ENCODE peak calls at places on chromosomes 1 and 21, in seven cellular contexts. Z, M, U, J, S, D and E are unnamed samples.

GRCh38 chr1:181789395-181789794 is 272.1 kb downstream of the ZNF648 start:
- DNase-seq in J (no peak), U (no peak), M (no peak), S (no peak), D (no peak), Z (no peak), E (no peak)

GRCh38 chr1:158520955-158521665 is 33.1 kb downstream of the OR6Y1 start:
- DNase-seq in M (no peak), S (no peak), J (no peak), D (no peak), U (no peak), Z (no peak), E (no peak)

GRCh38 chr1:33321178-33321577 is 280 bp upstream of the A3GALT2 start:
- DNase-seq in J (no peak), Z (no peak), S (no peak), M (no peak), U (no peak), D (no peak), E (no peak)

GRCh38 chr1:226044514-226045132 is 17.9 kb upstream of the H3-3A start:
- DNase-seq in Z (peak), D (no peak), J (no peak), S (no peak), M (no peak), U (no peak), E (no peak)

GRCh38 chr1:3174487-3175247 is 105.7 kb downstream of the PRDM16 start:
- DNase-seq in Z (peak), S (no peak), M (no peak), U (peak), J (no peak), D (no peak), E (no peak)

GRCh38 chr1:153881764-153882163 is 41.0 kb downstream of the GATAD2B start:
- DNase-seq in U (peak), S (no peak), Z (peak), J (peak), D (no peak), M (no peak), E (no peak)

GRCh38 chr1:201468501-201468843 is 516 bp downstream of the PHLDA3 start:
- DNase-seq in S (peak), M (peak), Z (no peak), D (no peak), U (peak), J (peak), E (peak)

GRCh38 chr1:119859647-119860046 is 36.7 kb downstream of the ADAM30 start:
- DNase-seq in D (no peak), J (no peak), S (no peak), M (no peak), U (peak), Z (peak), E (no peak)

GRCh38 chr1:152168535-152168868 is 9.5 kb upstream of the RPTN start:
- DNase-seq in S (no peak), U (no peak), J (no peak), Z (peak), M (no peak), D (no peak), E (no peak)

GRCh38 chr1:202076050-202076511 is 46.6 kb upstream of the GPR37L1 start:
- DNase-seq in M (no peak), J (peak), D (no peak), Z (no peak), S (no peak), U (peak), E (no peak)

GRCh38 chr1:233613252-233614172 is at the start of gene KCNK1:
- DNase-seq in D (no peak), J (peak), U (peak), M (peak), S (peak), Z (peak), E (peak)

GRCh38 chr1:5680600-5680999 is 311.6 kb downstream of the NPHP4 start:
- DNase-seq in Z (no peak), D (no peak), S (no peak), M (no peak), J (no peak), U (no peak), E (no peak)

GRCh38 chr1:223846668-223847007 is 891 bp upstream of the TP53BP2 start:
- DNase-seq in Z (no peak), S (no peak), J (peak), U (no peak), M (no peak), D (no peak), E (peak)

GRCh38 chr1:1687846-1688245 is 4.7 kb downstream of the SLC35E2B start:
- DNase-seq in D (no peak), M (no peak), S (peak), Z (no peak), U (no peak), J (no peak), E (no peak)

GRCh38 chr1:10888791-10889627 is 92.6 kb upstream of the CASZ1 start:
- DNase-seq in J (peak), M (peak), Z (peak), D (no peak), S (no peak), U (no peak), E (peak)

GRCh38 chr1:65319141-65319540 is 9.8 kb downstream of the DNAJC6 start:
- DNase-seq in J (no peak), U (no peak), S (no peak), Z (no peak), M (no peak), D (no peak), E (no peak)

GRCh38 chr21:39537571-39537970 is 75.2 kb upstream of the B3GALT5 start:
- DNase-seq in D (no peak), J (no peak), Z (no peak), S (no peak), M (no peak), U (no peak), E (no peak)

GRCh38 chr1:44842763-44843655 is at the start of gene PTCH2:
- DNase-seq in U (peak), S (peak), D (no peak), J (peak), Z (peak), M (peak), E (peak)

GRCh38 chr1:56575865-56576264 is 3.5 kb downstream of the PLPP3 start:
- DNase-seq in J (no peak), U (peak), D (no peak), M (no peak), Z (peak), S (no peak), E (no peak)

GRCh38 chr21:25244735-25245134 is 362.5 kb downstream of the MRPL39 start:
- DNase-seq in M (no peak), Z (no peak), J (no peak), D (no peak), S (no peak), U (no peak), E (no peak)

GRCh38 chr1:204627436-204627835 is 58.1 kb downstream of the LRRN2 start:
- DNase-seq in D (no peak), M (no peak), U (no peak), J (no peak), S (no peak), Z (no peak), E (no peak)

GRCh38 chr1:9730096-9730901 is 78.8 kb downstream of the PIK3CD start:
- DNase-seq in U (no peak), Z (no peak), D (no peak), M (no peak), J (no peak), S (no peak), E (no peak)

GRCh38 chr1:94063379-94063778 is 57.6 kb downstream of the ABCA4 start:
- DNase-seq in D (no peak), J (peak), M (no peak), S (no peak), U (peak), Z (peak), E (no peak)

GRCh38 chr1:11069233-11069950 is 9.6 kb upstream of the SRM start:
- DNase-seq in D (no peak), Z (no peak), U (no peak), J (no peak), M (no peak), S (no peak), E (no peak)

GRCh38 chr1:214957330-214958137 is 125.0 kb upstream of the KCNK2 start:
- DNase-seq in D (no peak), J (peak), M (no peak), S (no peak), U (peak), Z (peak), E (no peak)

GRCh38 chr1:245663841-245664240 is 509.1 kb downstream of the KIF26B start:
- DNase-seq in J (no peak), Z (no peak), U (no peak), M (no peak), S (no peak), D (no peak), E (no peak)

GRCh38 chr21:45940091-45940490 is 41.5 kb upstream of the COL6A1 start:
- DNase-seq in Z (no peak), M (no peak), J (no peak), U (no peak), D (no peak), S (no peak), E (no peak)

GRCh38 chr1:217717959-217718358 is 86.8 kb downstream of the SPATA17 start:
- DNase-seq in D (no peak), U (no peak), M (no peak), S (no peak), Z (no peak), J (no peak), E (no peak)

GRCh38 chr1:110114784-110115183 is 2.5 kb downstream of the UBL4B start:
- DNase-seq in M (no peak), D (no peak), S (no peak), J (no peak), U (no peak), Z (no peak), E (no peak)

GRCh38 chr1:116242741-116243140 is 130.3 kb upstream of the ATP1A1 start:
- DNase-seq in S (no peak), M (no peak), D (no peak), U (no peak), J (no peak), Z (no peak), E (no peak)

GRCh38 chr1:214305164-214305751 is 24.3 kb downstream of the SMYD2 start:
- DNase-seq in Z (no peak), S (no peak), M (no peak), J (no peak), U (no peak), D (no peak), E (no peak)

GRCh38 chr1:178434899-178435298 is 61.9 kb downstream of the CLEC20A start:
- DNase-seq in U (peak), S (no peak), Z (no peak), M (no peak), J (no peak), D (no peak), E (no peak)
- TF ChIP-seq CTCF in U (no peak), S (no peak), Z (no peak), M (no peak), J (no peak), D (no peak), E (no peak)

DNA sequence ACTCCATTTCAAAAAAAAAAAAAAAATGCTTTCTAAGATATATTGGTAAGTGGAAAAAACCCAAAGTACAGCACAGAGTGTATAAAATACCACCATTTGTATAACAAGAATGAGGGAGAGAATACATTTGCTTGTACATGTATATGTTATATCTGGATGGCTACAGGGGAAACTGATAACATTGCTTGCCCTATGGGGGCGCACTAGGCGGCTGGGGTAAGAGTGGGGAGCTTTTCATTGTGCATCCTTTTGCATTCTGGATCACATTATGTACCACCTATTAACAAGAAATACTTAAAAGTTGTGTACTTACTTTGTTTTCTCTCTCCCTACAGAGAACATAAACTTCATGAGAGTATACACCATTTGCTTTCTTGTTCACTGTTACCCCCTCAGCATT is 28.6 kb upstream of the OPRD1 start:
- DNase-seq in D (no peak), U (no peak), M (no peak), Z (no peak), J (no peak), S (no peak), E (no peak)
- TF ChIP-seq CTCF in D (no peak), U (no peak), M (no peak), Z (no peak), J (no peak), S (no peak), E (no peak)

DNA sequence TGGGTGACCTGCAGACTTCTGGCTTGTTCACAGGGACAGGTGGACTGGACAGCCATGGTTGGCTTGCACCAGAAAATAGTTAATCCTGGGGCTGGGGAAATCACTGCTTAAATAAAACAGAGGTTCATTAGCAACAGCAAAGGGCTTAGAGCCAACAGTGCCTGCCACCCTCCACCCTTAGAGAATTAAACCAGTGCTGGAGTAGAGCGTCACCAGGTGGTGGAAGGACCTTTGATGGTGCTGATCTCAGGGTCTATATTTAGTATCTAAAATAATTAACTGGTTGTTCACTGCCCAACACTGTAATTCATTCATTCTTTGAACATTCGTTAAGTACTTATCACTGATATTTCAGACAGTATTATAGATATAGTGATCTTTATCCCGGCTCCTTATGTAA is 34.7 kb upstream of the PDE9A start:
- DNase-seq in J (no peak), Z (no peak), D (no peak), U (no peak), M (no peak), S (no peak), E (no peak)
- TF ChIP-seq CTCF in J (no peak), Z (no peak), D (no peak), U (no peak), M (no peak), S (no peak), E (no peak)

DNA sequence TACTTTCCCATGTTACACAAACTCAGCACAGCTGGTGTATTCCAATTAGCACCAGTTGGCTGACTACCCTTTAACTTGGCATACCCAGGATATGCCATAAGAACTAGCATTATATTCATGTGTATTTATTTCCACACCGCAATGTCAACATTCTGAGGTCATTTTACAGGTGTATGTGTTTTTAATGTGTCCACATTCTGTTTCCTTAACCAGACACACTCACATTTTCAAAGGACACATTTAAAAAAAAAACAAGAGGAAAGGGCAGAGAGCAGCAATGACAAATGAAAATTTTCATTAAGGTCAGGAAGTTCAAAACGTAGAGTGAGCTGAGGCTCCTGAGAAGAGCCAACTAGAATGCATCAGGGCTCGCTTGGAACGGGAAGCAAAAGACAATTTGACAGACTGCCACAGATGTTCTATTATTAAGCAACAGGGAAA is 4.9 kb upstream of the GNPAT start:
- DNase-seq in M (no peak), D (no peak), J (no peak), U (no peak), Z (no peak), S (no peak), E (no peak)
- TF ChIP-seq CTCF in M (no peak), D (no peak), J (no peak), U (no peak), Z (no peak), S (no peak), E (no peak)

GRCh38 chr1:42657981-42658879 is at the start of gene PPIH:
- DNase-seq in D (peak), J (peak), S (peak), M (peak), Z (peak), U (peak), E (peak)
- TF ChIP-seq CTCF in D (no peak), J (no peak), S (no peak), M (peak), Z (peak), U (no peak), E (no peak)

GRCh38 chr1:30876451-30877204 is 31.9 kb downstream of the SDC3 start:
- DNase-seq in D (no peak), M (no peak), Z (no peak), S (no peak), U (no peak), J (no peak), E (no peak)
- TF ChIP-seq CTCF in D (no peak), M (peak), Z (peak), S (no peak), U (no peak), J (no peak), E (no peak)

DNA sequence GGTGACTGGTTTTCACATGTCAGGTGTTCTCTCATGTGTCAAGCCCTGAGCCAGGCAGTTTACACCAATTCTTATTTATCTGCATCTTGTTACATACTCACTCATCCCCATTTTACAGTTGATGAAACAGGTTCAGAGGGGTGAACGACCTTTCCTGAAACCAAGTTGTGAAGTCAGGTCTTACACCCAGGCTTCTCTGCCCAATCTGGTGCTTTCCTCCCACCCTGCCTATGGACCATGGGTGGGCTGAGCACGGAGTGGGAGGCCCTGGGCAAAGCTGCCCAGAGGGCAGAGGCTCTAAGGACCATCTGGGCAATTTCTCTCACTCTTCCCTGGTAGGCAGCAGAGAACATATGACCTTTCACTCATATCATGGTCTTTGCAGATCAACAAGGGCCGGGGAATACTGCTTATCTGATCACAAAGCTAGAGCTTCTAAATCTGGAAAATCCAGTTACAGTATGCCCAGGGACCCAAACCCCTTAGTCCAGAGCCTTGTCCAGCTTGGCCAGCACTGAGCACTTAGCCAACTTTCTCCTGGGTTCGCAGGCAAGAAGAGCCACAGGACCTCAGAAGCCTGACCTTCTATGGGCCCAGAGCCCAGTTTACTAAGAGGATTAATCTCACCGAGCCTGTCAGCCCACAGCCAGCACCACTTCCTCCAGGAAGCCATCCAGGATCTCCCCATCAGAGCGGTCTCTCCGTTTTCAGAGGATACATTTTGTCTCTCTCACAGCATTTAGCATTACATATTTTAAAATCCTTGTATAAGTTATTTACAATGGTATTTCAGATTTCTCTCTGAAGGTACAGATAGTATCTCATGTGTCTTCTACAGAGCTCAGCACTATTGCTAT is 16.0 kb upstream of the TTC39A start:
- DNase-seq in Z (no peak), U (no peak), D (no peak), S (no peak), J (no peak), M (no peak), E (no peak)
- TF ChIP-seq CTCF in Z (no peak), U (no peak), D (no peak), S (no peak), J (no peak), M (no peak), E (no peak)

GRCh38 chr1:50487725-50488124 is 64.5 kb upstream of the DMRTA2 start:
- DNase-seq in S (no peak), J (no peak), U (no peak), Z (no peak), D (no peak), M (no peak), E (no peak)
- TF ChIP-seq CTCF in S (no peak), J (no peak), U (no peak), Z (no peak), D (no peak), M (no peak), E (no peak)